ENCODE peak calls at places on chromosomes 7 and 10, in seven cellular contexts. R, Z, V, S, L, E and H are unnamed samples.

GRCh38 chr7:145919712-145920111 is 196.9 kb upstream of the CNTNAP2 start:
- DNase-seq in V (no peak), E (no peak), L (no peak), S (no peak), Z (no peak), R (no peak), H (no peak)

GRCh38 chr10:8331896-8332729 is 277.6 kb downstream of the GATA3 start:
- DNase-seq in L (peak), Z (peak), S (peak), R (peak), E (peak), V (peak), H (peak)

GRCh38 chr7:116271161-116271979 is 61.0 kb downstream of the TES start:
- DNase-seq in L (peak), S (peak), V (no peak), E (no peak), R (no peak), Z (peak), H (no peak)

GRCh38 chr7:130277763-130278643 is 11.3 kb downstream of the CPA2 start:
- DNase-seq in E (peak), L (no peak), V (no peak), Z (peak), S (peak), R (no peak), H (peak)

GRCh38 chr10:3774814-3775670 is 10.0 kb downstream of the KLF6 start:
- DNase-seq in Z (peak), L (peak), V (peak), R (no peak), S (peak), E (no peak), H (peak)

GRCh38 chr7:142485617-142486226 is 227.9 kb upstream of the PRSS58 start:
- DNase-seq in L (no peak), Z (no peak), V (no peak), S (no peak), E (no peak), R (no peak), H (no peak)

GRCh38 chr7:155215576-155216325 is 81.9 kb upstream of the INSIG1 start:
- DNase-seq in S (no peak), R (no peak), V (no peak), Z (no peak), L (no peak), E (no peak), H (no peak)

GRCh38 chr10:10798021-10798420 is 219.7 kb upstream of the CELF2 start:
- DNase-seq in R (no peak), L (no peak), S (no peak), V (no peak), Z (no peak), E (no peak), H (no peak)

GRCh38 chr7:100655908-100656674 is at the start of gene ACTL6B:
- DNase-seq in E (peak), S (peak), R (peak), L (no peak), V (peak), Z (peak), H (no peak)

GRCh38 chr7:2417981-2418481 is 14.6 kb downstream of the CHST12 start:
- DNase-seq in R (no peak), V (no peak), L (no peak), E (peak), Z (no peak), S (peak), H (no peak)

GRCh38 chr10:86389441-86390193 is 23.0 kb upstream of the GRID1 start:
- DNase-seq in R (no peak), L (no peak), Z (peak), E (peak), V (peak), S (no peak), H (no peak)

GRCh38 chr7:117217121-117217520 is 105.7 kb downstream of the WNT2 start:
- DNase-seq in L (no peak), R (no peak), V (no peak), Z (no peak), S (no peak), E (no peak), H (no peak)

GRCh38 chr10:86586516-86586915 is 64.9 kb upstream of the WAPL start:
- DNase-seq in R (no peak), V (no peak), E (no peak), L (no peak), Z (no peak), S (no peak), H (no peak)

GRCh38 chr10:132885451-132886210 is 56.7 kb downstream of the CFAP46 start:
- DNase-seq in L (no peak), Z (no peak), E (peak), V (no peak), R (no peak), S (no peak), H (no peak)

DNA sequence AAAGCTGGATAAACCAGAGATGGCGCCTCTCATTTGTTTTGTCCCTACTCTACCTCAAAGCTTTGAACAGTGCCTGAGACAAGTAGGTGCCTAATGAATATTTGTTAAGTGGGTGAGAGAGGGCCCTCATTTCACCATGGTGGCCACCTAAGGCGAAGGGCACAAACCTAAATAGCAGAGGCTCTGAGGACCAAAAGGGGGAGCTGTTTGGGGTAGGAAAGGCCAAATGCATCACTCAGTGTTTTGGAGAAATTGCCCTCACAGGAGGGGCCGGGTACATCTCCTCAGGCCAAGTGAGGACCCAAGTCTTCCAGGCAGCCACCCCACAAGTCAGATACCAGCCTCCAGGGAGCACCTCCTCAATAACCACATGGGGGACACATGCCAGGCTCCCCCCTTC is 14.0 kb downstream of the IMPDH1 start:
- DNase-seq in E (no peak), V (no peak), R (no peak), Z (no peak), S (no peak), L (no peak), H (no peak)
- TF ChIP-seq CTCF in E (no peak), V (no peak), R (no peak), Z (no peak), S (peak), L (no peak), H (peak)

GRCh38 chr7:134943785-134944400 is 42.4 kb upstream of the AGBL3 start:
- DNase-seq in L (no peak), E (no peak), R (peak), Z (no peak), V (peak), S (peak), H (peak)
- TF ChIP-seq CTCF in L (no peak), E (peak), R (peak), Z (peak), V (peak), S (peak), H (peak)

GRCh38 chr10:27865221-27865635 is 119.6 kb upstream of the MKX start:
- DNase-seq in E (no peak), Z (peak), S (peak), V (no peak), L (no peak), R (peak), H (peak)
- TF ChIP-seq CTCF in E (no peak), Z (no peak), S (no peak), V (no peak), L (no peak), R (peak), H (peak)

DNA sequence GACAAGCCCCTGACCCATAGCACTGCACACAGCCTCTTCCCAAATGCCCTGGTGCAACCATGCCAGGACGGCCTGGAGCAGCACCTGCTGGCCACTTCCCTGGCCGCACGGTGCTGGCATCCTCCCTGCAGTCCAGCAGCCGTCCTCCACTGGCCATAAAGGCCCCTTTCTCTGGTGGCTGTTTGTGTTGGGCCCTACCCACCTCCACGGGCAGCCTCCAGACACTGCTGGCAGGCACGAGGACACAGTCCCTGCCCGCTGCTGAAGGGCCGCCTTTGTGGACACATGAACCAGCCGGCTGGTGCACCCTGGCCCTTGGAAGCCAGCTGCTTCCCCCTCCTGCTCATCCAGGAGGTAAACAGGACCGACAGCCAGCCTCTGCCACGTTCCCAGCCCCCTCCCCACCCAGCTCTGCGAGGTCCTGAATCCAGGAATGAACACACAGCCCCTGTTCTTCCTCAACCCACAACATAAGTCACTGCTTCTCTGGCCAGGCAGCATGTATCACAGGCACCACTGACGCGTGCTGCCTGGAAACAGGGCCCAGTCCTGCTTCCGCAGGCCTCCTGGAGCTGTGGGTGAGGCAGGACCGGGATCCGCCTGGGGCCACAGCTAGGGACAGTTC is 43.8 kb downstream of the SPOCK2 start:
- DNase-seq in S (no peak), R (peak), L (no peak), Z (peak), E (no peak), V (no peak), H (peak)
- TF ChIP-seq CTCF in S (peak), R (no peak), L (no peak), Z (peak), E (no peak), V (no peak), H (peak)

DNA sequence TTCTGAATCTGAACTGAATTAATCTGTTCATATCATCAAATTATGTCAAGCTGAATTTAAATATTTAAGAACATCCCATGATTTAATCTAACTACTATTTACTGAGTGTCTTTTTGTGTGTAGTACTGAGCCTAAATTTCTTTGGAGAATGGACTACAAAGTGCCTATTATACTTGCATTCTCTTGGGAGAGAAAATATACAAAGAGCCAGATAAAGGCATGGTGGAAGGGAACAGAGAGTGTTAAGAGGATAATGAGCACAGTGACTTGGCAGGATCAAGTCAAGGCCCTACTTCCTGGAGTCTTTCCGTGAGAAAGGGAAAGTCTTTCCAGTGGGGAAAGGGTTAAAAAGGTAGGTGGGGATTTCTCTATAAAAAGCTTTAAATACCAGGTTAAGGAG is 15.0 kb downstream of the TNKS2 start:
- DNase-seq in E (no peak), L (no peak), R (no peak), S (no peak), Z (no peak), V (no peak), H (no peak)
- TF ChIP-seq CTCF in E (no peak), L (no peak), R (no peak), S (no peak), Z (no peak), V (no peak), H (no peak)